ENCODE peak calls at places on chromosomes 2 and 18, in six cellular contexts. H is fibroblast of lung, C is IMR-90, F is prostate gland, I is GM06990, O is astrocyte of the cerebellum. T is an unnamed sample.

GRCh38 chr2:64794426-64794995 is 140.8 kb upstream of the SERTAD2 start:
- DNase-seq in H (no peak), C (no peak), F (no peak), I (no peak), O (no peak), T (no peak)

GRCh38 chr18:2985628-2986027 is 27.3 kb downstream of the LPIN2 start:
- DNase-seq in H (peak; percentile 57), C (peak; percentile 54), F (no peak), I (no peak), O (no peak), T (peak; percentile 63)

GRCh38 chr2:26017464-26018183 is 16.3 kb upstream of the RAB10 start:
- DNase-seq in H (no peak), C (no peak), F (no peak), I (no peak), O (no peak), T (no peak)

GRCh38 chr2:38277245-38278119 is 99.6 kb downstream of the ATL2 start:
- DNase-seq in H (no peak), C (peak; percentile 40), F (no peak), I (no peak), O (peak; percentile 39), T (no peak)

GRCh38 chr2:233668605-233669260 is 3.0 kb upstream of the UGT1A9 start:
- DNase-seq in H (no peak), C (no peak), F (no peak), I (no peak), O (no peak), T (no peak)

GRCh38 chr2:54709341-54709809 is 14.1 kb upstream of the EML6 start:
- DNase-seq in H (no peak), C (no peak), F (peak; percentile 52), I (peak; percentile 10), O (no peak), T (no peak)

GRCh38 chr2:165114345-165114943 is 89.4 kb downstream of the SCN3A start:
- DNase-seq in H (peak; percentile 8), C (peak; percentile 67), F (no peak), I (no peak), O (peak; percentile 34), T (peak; percentile 42)

GRCh38 chr2:44777542-44777941 is 164.0 kb upstream of the SIX3 start:
- DNase-seq in H (no peak), C (no peak), F (no peak), I (no peak), O (no peak), T (no peak)

GRCh38 chr18:906416-907170 is 1.9 kb downstream of the ADCYAP1 start:
- DNase-seq in H (no peak), C (no peak), F (no peak), I (no peak), O (no peak), T (no peak)

GRCh38 chr18:62797329-62797728 is 82.0 kb downstream of the PHLPP1 start:
- DNase-seq in H (no peak), C (no peak), F (no peak), I (no peak), O (no peak), T (no peak)

GRCh38 chr2:179343945-179344279 is 79.3 kb upstream of the SESTD1 start:
- DNase-seq in H (no peak), C (no peak), F (no peak), I (no peak), O (no peak), T (no peak)

GRCh38 chr2:119253760-119254600 is 30.3 kb downstream of the STEAP3 start:
- DNase-seq in H (no peak), C (no peak), F (no peak), I (no peak), O (no peak), T (no peak)

GRCh38 chr2:147327636-147328035 is 517.2 kb upstream of the ACVR2A start:
- DNase-seq in H (no peak), C (no peak), F (no peak), I (no peak), O (no peak), T (peak; percentile 27)

GRCh38 chr18:74942319-74942910 is 266.5 kb downstream of the PTGR3 start:
- DNase-seq in H (no peak), C (peak; percentile 75), F (no peak), I (peak; percentile 38), O (no peak), T (no peak)

GRCh38 chr2:234521536-234521935 is 24.7 kb upstream of the ARL4C start:
- DNase-seq in H (no peak), C (no peak), F (no peak), I (no peak), O (no peak), T (no peak)

GRCh38 chr2:172549131-172549530 is 6.8 kb upstream of the PDK1 start:
- DNase-seq in H (no peak), C (no peak), F (no peak), I (no peak), O (no peak), T (no peak)

GRCh38 chr2:174774828-174775227 is 10.6 kb upstream of the CHRNA1 start:
- DNase-seq in H (no peak), C (no peak), F (no peak), I (no peak), O (no peak), T (no peak)

GRCh38 chr2:175630319-175631246 is 371.5 kb downstream of the LNPK start:
- DNase-seq in H (no peak), C (no peak), F (no peak), I (no peak), O (no peak), T (no peak)

GRCh38 chr2:155223781-155224406 is 525.4 kb downstream of the KCNJ3 start:
- DNase-seq in H (peak; percentile 0), C (no peak), F (no peak), I (no peak), O (no peak), T (peak; percentile 1)

GRCh38 chr18:34592961-34593382 is 117.1 kb upstream of the DTNA start:
- DNase-seq in H (peak; percentile 74), C (peak; percentile 59), F (peak; percentile 14), I (no peak), O (peak; percentile 59), T (peak; percentile 65)

GRCh38 chr2:145744541-145745386 is 1224.8 kb upstream of the ZEB2 start:
- DNase-seq in H (peak; percentile 87), C (peak; percentile 95), F (no peak), I (peak; percentile 48), O (peak; percentile 88), T (peak; percentile 87)

GRCh38 chr18:9403795-9404564 is 69.4 kb downstream of the TWSG1 start:
- DNase-seq in H (no peak), C (peak; percentile 22), F (no peak), I (no peak), O (no peak), T (no peak)

GRCh38 chr18:59606193-59607175 is 90.7 kb downstream of the CCBE1 start:
- DNase-seq in H (peak; percentile 92), C (peak; percentile 89), F (no peak), I (no peak), O (peak; percentile 28), T (peak; percentile 11)

GRCh38 chr2:222296311-222296736 is 2.5 kb downstream of the PAX3 start:
- DNase-seq in H (no peak), C (no peak), F (no peak), I (no peak), O (no peak), T (no peak)
- H3K4me3 ChIP-seq in H (peak overlapping the region; percentile 53), C (no peak overlapping the region), F (no peak overlapping the region), I (no peak overlapping the region), O (peak overlapping the region; percentile 96), T (no peak overlapping the region)

GRCh38 chr2:36809046-36809445 is 112.5 kb downstream of the VIT start:
- DNase-seq in H (no peak), C (no peak), F (no peak), I (no peak), O (no peak), T (no peak)

GRCh38 chr2:36811071-36811470 is 114.6 kb downstream of the VIT start:
- DNase-seq in H (no peak), C (no peak), F (no peak), I (no peak), O (no peak), T (no peak)

GRCh38 chr2:36808386-36808785 is 111.9 kb downstream of the VIT start:
- DNase-seq in H (no peak), C (no peak), F (no peak), I (no peak), O (no peak), T (no peak)

GRCh38 chr2:36805635-36806224 is 109.2 kb downstream of the VIT start:
- DNase-seq in H (no peak), C (no peak), F (no peak), I (no peak), O (no peak), T (no peak)

DNA sequence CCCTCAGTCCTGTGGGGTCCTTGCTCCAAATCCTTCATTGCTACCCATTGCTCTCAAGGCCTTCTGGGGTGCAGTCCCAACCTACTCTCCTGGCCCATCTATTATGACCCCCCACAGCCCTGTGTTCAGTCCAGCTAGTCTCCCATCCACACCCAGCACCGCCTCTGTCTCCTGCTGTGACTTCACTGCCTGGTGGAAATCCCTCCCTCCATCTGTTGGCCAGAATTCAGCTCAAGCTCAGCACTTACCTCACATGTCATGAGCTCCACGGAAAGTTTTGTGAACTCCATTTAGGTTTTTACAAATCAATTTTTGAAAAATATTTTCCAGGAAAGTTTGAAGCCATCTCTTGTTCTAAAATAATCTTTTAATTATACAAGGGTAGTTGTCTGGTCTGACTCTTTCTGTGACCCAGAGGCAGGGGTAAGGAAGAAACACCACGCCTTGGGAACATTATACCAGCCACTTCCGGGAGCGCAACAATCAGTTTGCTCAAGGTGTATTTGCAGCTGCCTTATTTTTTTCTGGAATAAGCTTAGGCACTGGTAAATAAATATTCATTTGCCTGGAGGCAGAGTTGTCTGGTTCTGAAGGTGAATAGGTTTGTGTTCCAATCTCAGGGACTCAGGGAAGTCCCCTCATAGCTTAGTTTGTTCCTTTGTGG is 110.8 kb downstream of the VIT start:
- DNase-seq in H (no peak), C (no peak), F (no peak), I (no peak), O (no peak), T (peak; percentile 6)
- H3K4me3 ChIP-seq in H (no peak overlapping the region), C (no peak overlapping the region), F (no peak overlapping the region), I (no peak overlapping the region), O (no peak overlapping the region), T (no peak overlapping the region)

GRCh38 chr2:43276517-43276931 is 50.1 kb upstream of the ZFP36L2 start:
- DNase-seq in H (no peak), C (no peak), F (no peak), I (no peak), O (no peak), T (no peak)
- H3K4me3 ChIP-seq in H (no peak overlapping the region), C (no peak overlapping the region), F (no peak overlapping the region), I (no peak overlapping the region), O (no peak overlapping the region), T (no peak overlapping the region)

GRCh38 chr18:11274144-11274762 is 124.9 kb upstream of the PIEZO2 start:
- DNase-seq in H (no peak), C (no peak), F (no peak), I (no peak), O (no peak), T (no peak)

GRCh38 chr18:11272516-11272915 is 123.1 kb upstream of the PIEZO2 start:
- DNase-seq in H (no peak), C (no peak), F (no peak), I (no peak), O (no peak), T (no peak)

GRCh38 chr18:11279461-11279860 is 130.1 kb upstream of the PIEZO2 start:
- DNase-seq in H (peak; percentile 21), C (no peak), F (no peak), I (no peak), O (no peak), T (no peak)

DNA sequence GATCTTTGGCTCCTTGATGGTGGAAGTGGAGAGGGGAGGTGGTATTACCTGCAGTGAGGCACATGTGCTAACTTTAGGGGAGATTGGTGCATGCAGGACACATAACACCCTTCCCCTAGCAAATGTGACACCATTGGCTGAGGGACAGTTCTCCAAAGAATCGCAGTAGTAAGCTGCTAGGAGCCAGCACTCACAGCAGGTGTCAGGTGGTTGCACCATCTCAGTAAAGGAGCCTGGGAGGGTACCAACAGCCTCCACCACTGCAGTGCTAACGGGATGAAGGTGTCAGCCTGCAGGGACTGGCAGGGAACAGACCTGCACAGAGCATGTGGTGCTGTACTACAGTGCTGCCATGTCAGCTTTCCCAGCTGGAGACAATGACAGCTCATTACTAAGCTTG is 127.3 kb upstream of the PIEZO2 start:
- DNase-seq in H (no peak), C (no peak), F (no peak), I (no peak), O (no peak), T (no peak)
- H3K4me3 ChIP-seq in H (no peak overlapping the region), C (no peak overlapping the region), F (no peak overlapping the region), I (no peak overlapping the region), O (no peak overlapping the region), T (no peak overlapping the region)